ENCODE peak calls at places on chromosome 3, in five cellular contexts. One of them, this sample, is unnamed.

GRCh38 chr3:53495518-53496501 is 1.4 kb downstream of the CACNA1D start:
- DNase-seq in WERI-Rb-1: peak; percentile 21
- DNase-seq in naive thymus-derived CD4-positive, alpha-beta T cell: no peak
- DNase-seq in heart right ventricle: peak; percentile 10
- DNase-seq in mammary epithelial cell: no peak
- DNase-seq in this sample: no peak

GRCh38 chr3:105564546-105565288 is 198.0 kb downstream of the ALCAM start:
- DNase-seq in naive thymus-derived CD4-positive, alpha-beta T cell: no peak
- DNase-seq in mammary epithelial cell: no peak
- DNase-seq in heart right ventricle: no peak
- DNase-seq in WERI-Rb-1: no peak
- DNase-seq in this sample: no peak

GRCh38 chr3:42115946-42116345 is 24.8 kb downstream of the TRAK1 start:
- DNase-seq in heart right ventricle: no peak
- DNase-seq in mammary epithelial cell: no peak
- DNase-seq in WERI-Rb-1: no peak
- DNase-seq in naive thymus-derived CD4-positive, alpha-beta T cell: no peak
- DNase-seq in this sample: no peak

GRCh38 chr3:42191443-42191747 is 74.6 kb downstream of the CCK start:
- DNase-seq in naive thymus-derived CD4-positive, alpha-beta T cell: no peak
- DNase-seq in mammary epithelial cell: no peak
- DNase-seq in heart right ventricle: no peak
- DNase-seq in WERI-Rb-1: peak; percentile 28
- DNase-seq in this sample: no peak

GRCh38 chr3:56111651-56112250 is 356.5 kb downstream of the ERC2 start:
- DNase-seq in heart right ventricle: no peak
- DNase-seq in WERI-Rb-1: no peak
- DNase-seq in mammary epithelial cell: no peak
- DNase-seq in naive thymus-derived CD4-positive, alpha-beta T cell: no peak
- DNase-seq in this sample: no peak

GRCh38 chr3:41216422-41216821 is 17.1 kb downstream of the CTNNB1 start:
- DNase-seq in naive thymus-derived CD4-positive, alpha-beta T cell: no peak
- DNase-seq in mammary epithelial cell: no peak
- DNase-seq in WERI-Rb-1: no peak
- DNase-seq in heart right ventricle: no peak
- DNase-seq in this sample: no peak

GRCh38 chr3:11238880-11239279 is 33.3 kb upstream of the ATG7 start:
- DNase-seq in WERI-Rb-1: no peak
- DNase-seq in heart right ventricle: no peak
- DNase-seq in mammary epithelial cell: peak; percentile 93
- DNase-seq in naive thymus-derived CD4-positive, alpha-beta T cell: no peak
- DNase-seq in this sample: no peak

GRCh38 chr3:49805884-49806701 is 3.0 kb downstream of the INKA1 start:
- DNase-seq in naive thymus-derived CD4-positive, alpha-beta T cell: peak; percentile 37
- DNase-seq in mammary epithelial cell: no peak
- DNase-seq in heart right ventricle: peak; percentile 49
- DNase-seq in WERI-Rb-1: no peak
- DNase-seq in this sample: no peak

GRCh38 chr3:57952208-57952631 is 56.0 kb upstream of the FLNB start:
- DNase-seq in mammary epithelial cell: peak; percentile 65
- DNase-seq in naive thymus-derived CD4-positive, alpha-beta T cell: no peak
- DNase-seq in heart right ventricle: peak; percentile 47
- DNase-seq in WERI-Rb-1: peak; percentile 51
- DNase-seq in this sample: peak; percentile 43

GRCh38 chr3:17195192-17195611 is 310.4 kb downstream of the PLCL2 start:
- DNase-seq in heart right ventricle: no peak
- DNase-seq in mammary epithelial cell: no peak
- DNase-seq in WERI-Rb-1: peak; percentile 34
- DNase-seq in naive thymus-derived CD4-positive, alpha-beta T cell: no peak
- DNase-seq in this sample: peak; percentile 90

GRCh38 chr3:17742092-17742836 is at the start of gene TBC1D5:
- DNase-seq in WERI-Rb-1: peak; percentile 97
- DNase-seq in mammary epithelial cell: peak; percentile 99
- DNase-seq in naive thymus-derived CD4-positive, alpha-beta T cell: peak; percentile 54
- DNase-seq in heart right ventricle: peak; percentile 97
- DNase-seq in this sample: peak; percentile 94

GRCh38 chr3:14137445-14137844 is 12.6 kb downstream of the TMEM43 start:
- DNase-seq in mammary epithelial cell: peak; percentile 35
- DNase-seq in naive thymus-derived CD4-positive, alpha-beta T cell: no peak
- DNase-seq in heart right ventricle: no peak
- DNase-seq in WERI-Rb-1: no peak
- DNase-seq in this sample: no peak

GRCh38 chr3:48240000-48240710 is 749 bp upstream of the ZNF589 start:
- DNase-seq in naive thymus-derived CD4-positive, alpha-beta T cell: no peak
- DNase-seq in heart right ventricle: no peak
- DNase-seq in mammary epithelial cell: no peak
- DNase-seq in WERI-Rb-1: no peak
- DNase-seq in this sample: no peak

GRCh38 chr3:188031106-188031505 is 122.9 kb upstream of the LPP start:
- DNase-seq in mammary epithelial cell: no peak
- DNase-seq in WERI-Rb-1: no peak
- DNase-seq in naive thymus-derived CD4-positive, alpha-beta T cell: no peak
- DNase-seq in heart right ventricle: no peak
- DNase-seq in this sample: no peak

GRCh38 chr3:9686703-9687102 is 16.9 kb upstream of the CPNE9 start:
- DNase-seq in heart right ventricle: no peak
- DNase-seq in mammary epithelial cell: no peak
- DNase-seq in naive thymus-derived CD4-positive, alpha-beta T cell: no peak
- DNase-seq in WERI-Rb-1: no peak
- DNase-seq in this sample: no peak

GRCh38 chr3:115146418-115147328 is at the start of gene ZBTB20:
- DNase-seq in mammary epithelial cell: peak; percentile 67
- DNase-seq in heart right ventricle: peak; percentile 69
- DNase-seq in naive thymus-derived CD4-positive, alpha-beta T cell: peak; percentile 77
- DNase-seq in WERI-Rb-1: peak; percentile 66
- DNase-seq in this sample: peak; percentile 87

GRCh38 chr3:126983653-126984390 is 907 bp downstream of the PLXNA1 start:
- DNase-seq in mammary epithelial cell: peak; percentile 28
- DNase-seq in WERI-Rb-1: peak; percentile 55
- DNase-seq in heart right ventricle: peak; percentile 30
- DNase-seq in naive thymus-derived CD4-positive, alpha-beta T cell: peak; percentile 26
- DNase-seq in this sample: peak; percentile 55

GRCh38 chr3:128072454-128073184 is 20.4 kb downstream of the SEC61A1 start:
- DNase-seq in naive thymus-derived CD4-positive, alpha-beta T cell: no peak
- DNase-seq in mammary epithelial cell: no peak
- DNase-seq in WERI-Rb-1: no peak
- DNase-seq in heart right ventricle: no peak
- DNase-seq in this sample: no peak

GRCh38 chr3:193778676-193779075 is 185.7 kb downstream of the OPA1 start:
- DNase-seq in WERI-Rb-1: no peak
- DNase-seq in mammary epithelial cell: no peak
- DNase-seq in naive thymus-derived CD4-positive, alpha-beta T cell: no peak
- DNase-seq in heart right ventricle: no peak
- DNase-seq in this sample: no peak

GRCh38 chr3:53042654-53043053 is 3.2 kb downstream of the SFMBT1 start:
- DNase-seq in naive thymus-derived CD4-positive, alpha-beta T cell: no peak
- DNase-seq in heart right ventricle: no peak
- DNase-seq in WERI-Rb-1: no peak
- DNase-seq in mammary epithelial cell: no peak
- DNase-seq in this sample: no peak

GRCh38 chr3:73513260-73513659 is 111.5 kb downstream of the PDZRN3 start:
- DNase-seq in mammary epithelial cell: no peak
- DNase-seq in naive thymus-derived CD4-positive, alpha-beta T cell: no peak
- DNase-seq in heart right ventricle: no peak
- DNase-seq in WERI-Rb-1: no peak
- DNase-seq in this sample: no peak

GRCh38 chr3:153614563-153614962 is 452.5 kb downstream of the RAP2B start:
- DNase-seq in WERI-Rb-1: no peak
- DNase-seq in mammary epithelial cell: peak; percentile 95
- DNase-seq in naive thymus-derived CD4-positive, alpha-beta T cell: no peak
- DNase-seq in heart right ventricle: no peak
- DNase-seq in this sample: peak; percentile 1

GRCh38 chr3:110174908-110175307 is 837.6 kb upstream of the DPPA4 start:
- DNase-seq in heart right ventricle: no peak
- DNase-seq in naive thymus-derived CD4-positive, alpha-beta T cell: no peak
- DNase-seq in WERI-Rb-1: no peak
- DNase-seq in mammary epithelial cell: no peak
- DNase-seq in this sample: no peak

GRCh38 chr3:182889948-182890629 is 90.2 kb downstream of the DCUN1D1 start:
- DNase-seq in naive thymus-derived CD4-positive, alpha-beta T cell: no peak
- DNase-seq in heart right ventricle: no peak
- DNase-seq in mammary epithelial cell: no peak
- DNase-seq in WERI-Rb-1: no peak
- DNase-seq in this sample: no peak

GRCh38 chr3:58052373-58053273 is 44.4 kb downstream of the FLNB start:
- DNase-seq in naive thymus-derived CD4-positive, alpha-beta T cell: no peak
- DNase-seq in heart right ventricle: peak; percentile 62
- DNase-seq in mammary epithelial cell: peak; percentile 94
- DNase-seq in WERI-Rb-1: no peak
- DNase-seq in this sample: peak; percentile 93

GRCh38 chr3:157132341-157132740 is 27.6 kb downstream of the CCNL1 start:
- DNase-seq in naive thymus-derived CD4-positive, alpha-beta T cell: no peak
- DNase-seq in heart right ventricle: no peak
- DNase-seq in mammary epithelial cell: no peak
- DNase-seq in WERI-Rb-1: no peak
- DNase-seq in this sample: no peak

GRCh38 chr3:127536818-127537810 is 53.4 kb downstream of the TPRA1 start:
- DNase-seq in WERI-Rb-1: no peak
- DNase-seq in mammary epithelial cell: no peak
- DNase-seq in naive thymus-derived CD4-positive, alpha-beta T cell: no peak
- DNase-seq in heart right ventricle: no peak
- DNase-seq in this sample: no peak

GRCh38 chr3:76310059-76310458 is 524.7 kb upstream of the ZNF717 start:
- DNase-seq in WERI-Rb-1: no peak
- DNase-seq in heart right ventricle: no peak
- DNase-seq in mammary epithelial cell: no peak
- DNase-seq in naive thymus-derived CD4-positive, alpha-beta T cell: no peak
- DNase-seq in this sample: no peak

GRCh38 chr3:182583545-182583944 is 209.8 kb upstream of the ATP11B start:
- DNase-seq in heart right ventricle: no peak
- DNase-seq in mammary epithelial cell: peak; percentile 42
- DNase-seq in WERI-Rb-1: no peak
- DNase-seq in naive thymus-derived CD4-positive, alpha-beta T cell: no peak
- DNase-seq in this sample: no peak

GRCh38 chr3:82834098-82834497 is 1072.7 kb upstream of the GBE1 start:
- DNase-seq in WERI-Rb-1: no peak
- DNase-seq in naive thymus-derived CD4-positive, alpha-beta T cell: no peak
- DNase-seq in mammary epithelial cell: no peak
- DNase-seq in heart right ventricle: no peak
- DNase-seq in this sample: no peak

GRCh38 chr3:146331967-146332366 is 81.1 kb upstream of the PLSCR4 start:
- DNase-seq in naive thymus-derived CD4-positive, alpha-beta T cell: no peak
- DNase-seq in mammary epithelial cell: no peak
- DNase-seq in WERI-Rb-1: no peak
- DNase-seq in heart right ventricle: no peak
- DNase-seq in this sample: no peak

GRCh38 chr3:32132706-32133105 is 26.3 kb downstream of the GPD1L start:
- DNase-seq in WERI-Rb-1: no peak
- DNase-seq in mammary epithelial cell: peak; percentile 21
- DNase-seq in naive thymus-derived CD4-positive, alpha-beta T cell: no peak
- DNase-seq in heart right ventricle: no peak
- DNase-seq in this sample: no peak

GRCh38 chr3:38138347-38139190 is at the start of gene MYD88:
- DNase-seq in WERI-Rb-1: no peak
- DNase-seq in naive thymus-derived CD4-positive, alpha-beta T cell: peak; percentile 79
- DNase-seq in heart right ventricle: peak; percentile 84
- DNase-seq in mammary epithelial cell: peak; percentile 51
- DNase-seq in this sample: peak; percentile 68

GRCh38 chr3:109195812-109196211 is 59.3 kb downstream of the C3orf85 start:
- DNase-seq in WERI-Rb-1: no peak
- DNase-seq in heart right ventricle: no peak
- DNase-seq in mammary epithelial cell: no peak
- DNase-seq in naive thymus-derived CD4-positive, alpha-beta T cell: no peak
- DNase-seq in this sample: no peak

GRCh38 chr3:11007534-11007933 is 15.0 kb downstream of the SLC6A1 start:
- DNase-seq in WERI-Rb-1: peak; percentile 23
- DNase-seq in naive thymus-derived CD4-positive, alpha-beta T cell: no peak
- DNase-seq in heart right ventricle: no peak
- DNase-seq in mammary epithelial cell: no peak
- DNase-seq in this sample: no peak

GRCh38 chr3:156037356-156037755 is 83.0 kb upstream of the KCNAB1 start:
- DNase-seq in WERI-Rb-1: no peak
- DNase-seq in heart right ventricle: no peak
- DNase-seq in mammary epithelial cell: no peak
- DNase-seq in naive thymus-derived CD4-positive, alpha-beta T cell: no peak
- DNase-seq in this sample: no peak

GRCh38 chr3:90091557-90091956 is 984.1 kb downstream of the EPHA3 start:
- DNase-seq in naive thymus-derived CD4-positive, alpha-beta T cell: no peak
- DNase-seq in WERI-Rb-1: peak; percentile 45
- DNase-seq in mammary epithelial cell: peak; percentile 14
- DNase-seq in heart right ventricle: no peak
- DNase-seq in this sample: peak; percentile 17

GRCh38 chr3:173399001-173399400 is 1.5 kb downstream of the NLGN1 start:
- DNase-seq in WERI-Rb-1: no peak
- DNase-seq in heart right ventricle: no peak
- DNase-seq in naive thymus-derived CD4-positive, alpha-beta T cell: no peak
- DNase-seq in mammary epithelial cell: no peak
- DNase-seq in this sample: no peak
- H3K4me3 ChIP-seq in WERI-Rb-1: no peak overlapping the region
- H3K4me3 ChIP-seq in heart right ventricle: no peak overlapping the region
- H3K4me3 ChIP-seq in naive thymus-derived CD4-positive, alpha-beta T cell: no peak overlapping the region
- H3K4me3 ChIP-seq in mammary epithelial cell: no peak overlapping the region
- H3K4me3 ChIP-seq in this sample: peak overlapping the region; percentile 68

GRCh38 chr3:933311-933710 is 159.5 kb upstream of the CNTN6 start:
- DNase-seq in heart right ventricle: no peak
- DNase-seq in mammary epithelial cell: no peak
- DNase-seq in WERI-Rb-1: peak; percentile 77
- DNase-seq in naive thymus-derived CD4-positive, alpha-beta T cell: no peak
- DNase-seq in this sample: no peak
- H3K9me3 ChIP-seq in heart right ventricle: no peaks in the 10 kb centered on the region
- H3K9me3 ChIP-seq in mammary epithelial cell: peaks cover 3% of the 10 kb centered on the region
- H3K9me3 ChIP-seq in WERI-Rb-1: no peaks in the 10 kb centered on the region
- H3K9me3 ChIP-seq in naive thymus-derived CD4-positive, alpha-beta T cell: no peaks in the 10 kb centered on the region
- H3K9me3 ChIP-seq in this sample: no peaks in the 10 kb centered on the region

DNA sequence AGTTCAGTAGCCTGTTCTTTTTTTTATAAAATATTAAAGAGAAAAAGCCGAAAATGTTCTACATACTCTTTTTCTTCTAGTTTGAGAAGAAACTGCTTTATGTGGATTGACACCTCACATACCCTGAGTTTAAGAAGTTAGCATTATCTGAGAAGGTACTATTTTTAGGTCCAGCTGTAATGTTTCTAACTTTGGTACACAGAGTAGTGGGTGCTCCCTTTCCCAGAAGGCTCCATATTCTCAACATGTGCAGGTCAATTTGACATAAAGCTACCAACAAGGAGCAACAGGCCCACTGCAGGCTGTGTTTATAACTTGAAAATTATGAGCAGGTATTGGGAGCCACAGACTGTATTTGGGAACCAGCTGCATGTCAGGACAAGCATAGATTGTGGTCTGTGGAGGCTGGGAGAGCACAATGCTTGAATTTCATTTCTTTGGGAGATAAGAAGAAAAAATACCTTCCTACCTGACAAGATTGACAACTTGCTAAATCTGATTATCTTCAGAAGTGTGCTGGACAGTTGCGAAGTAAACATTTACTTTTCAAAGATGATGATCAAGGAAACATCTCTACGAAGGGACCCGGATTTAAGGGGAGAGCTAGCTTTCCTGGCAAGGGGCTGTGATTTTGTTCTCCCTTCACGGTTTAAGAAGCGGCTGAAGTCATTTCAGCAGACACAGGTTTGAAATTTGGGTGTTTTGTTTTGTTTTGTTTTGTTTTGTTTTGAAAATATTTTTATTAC is 57.2 kb downstream of the PPP2R3A start:
- DNase-seq in WERI-Rb-1: no peak
- DNase-seq in naive thymus-derived CD4-positive, alpha-beta T cell: no peak
- DNase-seq in mammary epithelial cell: peak; percentile 72
- DNase-seq in heart right ventricle: no peak
- DNase-seq in this sample: no peak
- H3K27me3 ChIP-seq in WERI-Rb-1: no peaks in the 10 kb centered on the region
- H3K27me3 ChIP-seq in naive thymus-derived CD4-positive, alpha-beta T cell: no peaks in the 10 kb centered on the region
- H3K27me3 ChIP-seq in mammary epithelial cell: no peaks in the 10 kb centered on the region
- H3K27me3 ChIP-seq in heart right ventricle: no peaks in the 10 kb centered on the region
- H3K27me3 ChIP-seq in this sample: no peaks in the 10 kb centered on the region

GRCh38 chr3:150503402-150504099 is 42.7 kb downstream of the SERP1 start:
- DNase-seq in heart right ventricle: no peak
- DNase-seq in WERI-Rb-1: no peak
- DNase-seq in naive thymus-derived CD4-positive, alpha-beta T cell: no peak
- DNase-seq in mammary epithelial cell: no peak
- DNase-seq in this sample: no peak
- H3K4me3 ChIP-seq in heart right ventricle: no peak overlapping the region
- H3K4me3 ChIP-seq in WERI-Rb-1: no peak overlapping the region
- H3K4me3 ChIP-seq in naive thymus-derived CD4-positive, alpha-beta T cell: no peak overlapping the region
- H3K4me3 ChIP-seq in mammary epithelial cell: no peak overlapping the region
- H3K4me3 ChIP-seq in this sample: no peak overlapping the region